ENCODE peak calls at places on chromosomes 4 and X, in ten cellular contexts. One of them, this sample, is unnamed.

GRCh38 chr4:47031011-47031678 is at the start of gene GABRB1:
- DNase-seq in fibroblast of lung: peak; percentile 70
- DNase-seq in esophagus squamous epithelium: no peak
- DNase-seq in cardiac muscle cell: peak; percentile 55
- DNase-seq in thoracic aorta: no peak
- DNase-seq in Caco-2: peak; percentile 59
- DNase-seq in psoas muscle: peak; percentile 55
- DNase-seq in HL-60: no peak
- DNase-seq in suprapubic skin: no peak
- DNase-seq in body of pancreas: peak; percentile 71
- DNase-seq in this sample: peak; percentile 58

GRCh38 chr4:182749768-182750167 is 167.4 kb downstream of the DCTD start:
- DNase-seq in fibroblast of lung: no peak
- DNase-seq in esophagus squamous epithelium: no peak
- DNase-seq in cardiac muscle cell: no peak
- DNase-seq in thoracic aorta: no peak
- DNase-seq in Caco-2: no peak
- DNase-seq in psoas muscle: no peak
- DNase-seq in HL-60: no peak
- DNase-seq in suprapubic skin: no peak
- DNase-seq in body of pancreas: no peak
- DNase-seq in this sample: no peak

GRCh38 chrX:2498781-2499302 is 1.9 kb downstream of the DHRSX start:
- DNase-seq in fibroblast of lung: peak; percentile 47
- DNase-seq in esophagus squamous epithelium: no peak
- DNase-seq in cardiac muscle cell: peak; percentile 40
- DNase-seq in thoracic aorta: no peak
- DNase-seq in Caco-2: peak; percentile 50
- DNase-seq in psoas muscle: no peak
- DNase-seq in HL-60: no peak
- DNase-seq in suprapubic skin: no peak
- DNase-seq in body of pancreas: no peak
- DNase-seq in this sample: peak; percentile 41

GRCh38 chr4:87950516-87950915 is 25.0 kb upstream of the SPP1 start:
- DNase-seq in fibroblast of lung: no peak
- DNase-seq in esophagus squamous epithelium: no peak
- DNase-seq in cardiac muscle cell: no peak
- DNase-seq in thoracic aorta: no peak
- DNase-seq in Caco-2: no peak
- DNase-seq in psoas muscle: no peak
- DNase-seq in HL-60: no peak
- DNase-seq in suprapubic skin: no peak
- DNase-seq in body of pancreas: no peak
- DNase-seq in this sample: no peak

GRCh38 chr4:108849611-108850406 is 87.0 kb upstream of the ETNPPL start:
- DNase-seq in fibroblast of lung: peak; percentile 77
- DNase-seq in esophagus squamous epithelium: no peak
- DNase-seq in cardiac muscle cell: peak; percentile 37
- DNase-seq in thoracic aorta: no peak
- DNase-seq in Caco-2: no peak
- DNase-seq in psoas muscle: no peak
- DNase-seq in HL-60: no peak
- DNase-seq in suprapubic skin: no peak
- DNase-seq in body of pancreas: no peak
- DNase-seq in this sample: no peak

GRCh38 chr4:107490116-107490515 is 229.9 kb downstream of the PAPSS1 start:
- DNase-seq in fibroblast of lung: no peak
- DNase-seq in esophagus squamous epithelium: no peak
- DNase-seq in cardiac muscle cell: no peak
- DNase-seq in thoracic aorta: no peak
- DNase-seq in Caco-2: no peak
- DNase-seq in psoas muscle: no peak
- DNase-seq in HL-60: no peak
- DNase-seq in suprapubic skin: no peak
- DNase-seq in body of pancreas: no peak
- DNase-seq in this sample: no peak

GRCh38 chrX:145886469-145886868 is 68.8 kb downstream of the SLITRK2 start:
- DNase-seq in fibroblast of lung: no peak
- DNase-seq in esophagus squamous epithelium: no peak
- DNase-seq in cardiac muscle cell: no peak
- DNase-seq in thoracic aorta: no peak
- DNase-seq in Caco-2: no peak
- DNase-seq in psoas muscle: no peak
- DNase-seq in HL-60: no peak
- DNase-seq in suprapubic skin: no peak
- DNase-seq in body of pancreas: no peak
- DNase-seq in this sample: no peak

GRCh38 chr4:87030606-87031441 is 96.0 kb downstream of the AFF1 start:
- DNase-seq in fibroblast of lung: peak; percentile 46
- DNase-seq in esophagus squamous epithelium: no peak
- DNase-seq in cardiac muscle cell: peak; percentile 70
- DNase-seq in thoracic aorta: no peak
- DNase-seq in Caco-2: no peak
- DNase-seq in psoas muscle: no peak
- DNase-seq in HL-60: no peak
- DNase-seq in suprapubic skin: no peak
- DNase-seq in body of pancreas: no peak
- DNase-seq in this sample: no peak

GRCh38 chrX:72052415-72053090 is 79.2 kb downstream of the RTL5 start:
- DNase-seq in fibroblast of lung: no peak
- DNase-seq in esophagus squamous epithelium: no peak
- DNase-seq in cardiac muscle cell: peak; percentile 18
- DNase-seq in thoracic aorta: no peak
- DNase-seq in Caco-2: no peak
- DNase-seq in psoas muscle: no peak
- DNase-seq in HL-60: no peak
- DNase-seq in suprapubic skin: no peak
- DNase-seq in body of pancreas: no peak
- DNase-seq in this sample: no peak

GRCh38 chr4:121913667-121914066 is 38.2 kb downstream of the TRPC3 start:
- DNase-seq in fibroblast of lung: peak; percentile 5
- DNase-seq in esophagus squamous epithelium: no peak
- DNase-seq in cardiac muscle cell: no peak
- DNase-seq in thoracic aorta: no peak
- DNase-seq in Caco-2: no peak
- DNase-seq in psoas muscle: no peak
- DNase-seq in HL-60: no peak
- DNase-seq in suprapubic skin: no peak
- DNase-seq in body of pancreas: no peak
- DNase-seq in this sample: no peak

GRCh38 chrX:140712413-140713173 is 3.0 kb downstream of the LINC00632 start:
- DNase-seq in fibroblast of lung: peak; percentile 89
- DNase-seq in esophagus squamous epithelium: no peak
- DNase-seq in cardiac muscle cell: peak; percentile 79
- DNase-seq in thoracic aorta: peak; percentile 3
- DNase-seq in Caco-2: peak; percentile 26
- DNase-seq in psoas muscle: peak; percentile 62
- DNase-seq in HL-60: no peak
- DNase-seq in suprapubic skin: peak; percentile 76
- DNase-seq in body of pancreas: peak; percentile 49
- DNase-seq in this sample: peak; percentile 66

GRCh38 chrX:12446342-12447075 is 308.2 kb downstream of the FRMPD4 start:
- DNase-seq in fibroblast of lung: peak; percentile 65
- DNase-seq in esophagus squamous epithelium: no peak
- DNase-seq in cardiac muscle cell: peak; percentile 74
- DNase-seq in thoracic aorta: no peak
- DNase-seq in Caco-2: no peak
- DNase-seq in psoas muscle: no peak
- DNase-seq in HL-60: no peak
- DNase-seq in suprapubic skin: no peak
- DNase-seq in body of pancreas: no peak
- DNase-seq in this sample: no peak

GRCh38 chrX:14065800-14066199 is 36.1 kb upstream of the GEMIN8 start:
- DNase-seq in fibroblast of lung: no peak
- DNase-seq in esophagus squamous epithelium: no peak
- DNase-seq in cardiac muscle cell: no peak
- DNase-seq in thoracic aorta: no peak
- DNase-seq in Caco-2: no peak
- DNase-seq in psoas muscle: no peak
- DNase-seq in HL-60: no peak
- DNase-seq in suprapubic skin: no peak
- DNase-seq in body of pancreas: no peak
- DNase-seq in this sample: no peak
- H3K27me3 ChIP-seq in fibroblast of lung: no peaks in the 10 kb centered on the region
- H3K27me3 ChIP-seq in esophagus squamous epithelium: no peaks in the 10 kb centered on the region
- H3K27me3 ChIP-seq in cardiac muscle cell: no peaks in the 10 kb centered on the region
- H3K27me3 ChIP-seq in thoracic aorta: no peaks in the 10 kb centered on the region
- H3K27me3 ChIP-seq in Caco-2: no peaks in the 10 kb centered on the region
- H3K27me3 ChIP-seq in psoas muscle: no peaks in the 10 kb centered on the region
- H3K27me3 ChIP-seq in HL-60: no peaks in the 10 kb centered on the region
- H3K27me3 ChIP-seq in suprapubic skin: no peaks in the 10 kb centered on the region
- H3K27me3 ChIP-seq in body of pancreas: no peaks in the 10 kb centered on the region
- H3K27me3 ChIP-seq in this sample: no peaks in the 10 kb centered on the region

DNA sequence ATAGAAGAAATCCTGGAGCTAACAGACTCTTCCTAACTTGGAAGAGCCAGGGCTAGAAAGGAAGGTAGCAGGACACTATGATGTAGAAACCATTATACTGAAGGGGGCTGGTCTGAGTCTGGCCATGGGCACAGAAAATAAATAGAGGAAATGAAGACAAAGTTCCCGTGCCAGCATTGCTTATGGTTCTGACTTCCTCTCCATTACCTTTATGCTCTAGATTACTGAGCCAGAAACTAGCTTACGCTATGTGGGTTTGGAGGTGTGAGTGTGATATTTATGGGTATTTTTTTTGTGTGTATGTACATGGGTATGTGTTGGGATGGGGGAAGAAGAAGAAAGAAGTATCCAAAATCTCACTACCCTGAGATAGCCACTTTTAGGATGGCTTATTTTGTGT is 148.3 kb downstream of the GLUD2 start:
- DNase-seq in fibroblast of lung: no peak
- DNase-seq in esophagus squamous epithelium: no peak
- DNase-seq in cardiac muscle cell: no peak
- DNase-seq in thoracic aorta: no peak
- DNase-seq in Caco-2: no peak
- DNase-seq in psoas muscle: no peak
- DNase-seq in HL-60: no peak
- DNase-seq in suprapubic skin: no peak
- DNase-seq in body of pancreas: no peak
- DNase-seq in this sample: no peak
- H3K4me3 ChIP-seq in fibroblast of lung: no peak overlapping the region
- H3K4me3 ChIP-seq in esophagus squamous epithelium: no peak overlapping the region
- H3K4me3 ChIP-seq in cardiac muscle cell: no peak overlapping the region
- H3K4me3 ChIP-seq in thoracic aorta: no peak overlapping the region
- H3K4me3 ChIP-seq in Caco-2: no peak overlapping the region
- H3K4me3 ChIP-seq in psoas muscle: no peak overlapping the region
- H3K4me3 ChIP-seq in HL-60: no peak overlapping the region
- H3K4me3 ChIP-seq in suprapubic skin: no peak overlapping the region
- H3K4me3 ChIP-seq in body of pancreas: no peak overlapping the region
- H3K4me3 ChIP-seq in this sample: no peak overlapping the region

DNA sequence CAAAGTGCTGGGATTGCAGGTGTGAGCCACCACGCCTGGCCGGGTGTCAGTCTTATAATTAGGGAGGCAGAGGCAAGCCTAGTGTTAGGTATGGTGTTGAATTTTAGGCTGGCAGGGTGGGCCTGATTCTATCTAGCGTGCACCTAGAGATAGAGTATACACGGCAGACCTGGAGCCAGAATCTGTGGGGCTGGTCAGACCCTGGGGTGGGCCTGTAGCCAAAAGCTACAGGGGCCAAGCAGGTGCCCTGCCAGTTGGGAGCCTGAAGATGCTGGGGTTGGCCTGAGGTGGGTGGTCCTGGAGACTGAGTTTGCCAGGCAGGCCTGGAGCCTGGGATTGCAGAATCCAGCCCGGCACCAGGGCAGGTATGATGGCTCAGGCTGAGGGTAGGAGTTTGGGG is 1580.3 kb downstream of the ARAP2 start:
- DNase-seq in fibroblast of lung: no peak
- DNase-seq in esophagus squamous epithelium: no peak
- DNase-seq in cardiac muscle cell: no peak
- DNase-seq in thoracic aorta: no peak
- DNase-seq in Caco-2: no peak
- DNase-seq in psoas muscle: no peak
- DNase-seq in HL-60: no peak
- DNase-seq in suprapubic skin: no peak
- DNase-seq in body of pancreas: no peak
- DNase-seq in this sample: no peak
- H3K27me3 ChIP-seq in fibroblast of lung: no peaks in the 10 kb centered on the region
- H3K27me3 ChIP-seq in esophagus squamous epithelium: no peaks in the 10 kb centered on the region
- H3K27me3 ChIP-seq in cardiac muscle cell: no peaks in the 10 kb centered on the region
- H3K27me3 ChIP-seq in thoracic aorta: no peaks in the 10 kb centered on the region
- H3K27me3 ChIP-seq in Caco-2: no peaks in the 10 kb centered on the region
- H3K27me3 ChIP-seq in psoas muscle: no peaks in the 10 kb centered on the region
- H3K27me3 ChIP-seq in HL-60: no peaks in the 10 kb centered on the region
- H3K27me3 ChIP-seq in suprapubic skin: no peaks in the 10 kb centered on the region
- H3K27me3 ChIP-seq in body of pancreas: no peaks in the 10 kb centered on the region
- H3K27me3 ChIP-seq in this sample: no peaks in the 10 kb centered on the region

GRCh38 chrX:43974736-43975135 is 1.5 kb upstream of the NDP start:
- DNase-seq in fibroblast of lung: no peak
- DNase-seq in esophagus squamous epithelium: no peak
- DNase-seq in cardiac muscle cell: no peak
- DNase-seq in thoracic aorta: no peak
- DNase-seq in Caco-2: no peak
- DNase-seq in psoas muscle: no peak
- DNase-seq in HL-60: no peak
- DNase-seq in suprapubic skin: no peak
- DNase-seq in body of pancreas: no peak
- DNase-seq in this sample: no peak

GRCh38 chrX:43975747-43976146 is 2.6 kb upstream of the NDP start:
- DNase-seq in fibroblast of lung: no peak
- DNase-seq in esophagus squamous epithelium: no peak
- DNase-seq in cardiac muscle cell: no peak
- DNase-seq in thoracic aorta: no peak
- DNase-seq in Caco-2: no peak
- DNase-seq in psoas muscle: no peak
- DNase-seq in HL-60: no peak
- DNase-seq in suprapubic skin: no peak
- DNase-seq in body of pancreas: no peak
- DNase-seq in this sample: no peak

GRCh38 chrX:43971966-43972961 is 926 bp downstream of the NDP start:
- DNase-seq in fibroblast of lung: peak; percentile 44
- DNase-seq in esophagus squamous epithelium: no peak
- DNase-seq in cardiac muscle cell: no peak
- DNase-seq in thoracic aorta: no peak
- DNase-seq in Caco-2: no peak
- DNase-seq in psoas muscle: no peak
- DNase-seq in HL-60: no peak
- DNase-seq in suprapubic skin: no peak
- DNase-seq in body of pancreas: no peak
- DNase-seq in this sample: no peak

GRCh38 chrX:43974076-43974475 is 886 bp upstream of the NDP start:
- DNase-seq in fibroblast of lung: no peak
- DNase-seq in esophagus squamous epithelium: no peak
- DNase-seq in cardiac muscle cell: no peak
- DNase-seq in thoracic aorta: no peak
- DNase-seq in Caco-2: no peak
- DNase-seq in psoas muscle: no peak
- DNase-seq in HL-60: no peak
- DNase-seq in suprapubic skin: no peak
- DNase-seq in body of pancreas: no peak
- DNase-seq in this sample: no peak

DNA sequence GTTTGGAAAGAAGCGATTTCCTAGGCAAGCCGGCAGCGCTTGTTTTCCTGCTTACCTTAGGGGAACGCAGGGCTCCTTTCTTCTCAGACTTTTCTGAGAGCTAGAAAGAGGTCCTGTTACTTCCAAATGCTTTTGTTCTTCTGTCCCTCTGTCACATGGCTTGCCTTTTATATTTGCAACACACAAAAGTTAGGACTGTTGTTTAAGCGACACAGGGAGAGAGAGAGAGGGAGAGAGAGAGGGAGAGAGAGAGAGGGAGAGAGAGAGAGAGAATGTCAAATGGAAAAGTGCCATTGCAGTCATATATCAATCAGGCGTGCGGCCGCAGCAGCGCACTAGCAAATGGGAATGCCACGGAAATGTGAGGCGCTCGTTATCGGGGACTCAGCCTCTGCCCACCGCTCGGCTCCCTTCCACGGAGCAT is at the start of gene NDP:
- DNase-seq in fibroblast of lung: peak; percentile 28
- DNase-seq in esophagus squamous epithelium: no peak
- DNase-seq in cardiac muscle cell: no peak
- DNase-seq in thoracic aorta: no peak
- DNase-seq in Caco-2: no peak
- DNase-seq in psoas muscle: no peak
- DNase-seq in HL-60: no peak
- DNase-seq in suprapubic skin: no peak
- DNase-seq in body of pancreas: no peak
- DNase-seq in this sample: no peak
- H3K4me3 ChIP-seq in fibroblast of lung: peak within 1 kb of the TSS; percentile 57
- H3K4me3 ChIP-seq in esophagus squamous epithelium: no peak within 1 kb of the TSS
- H3K4me3 ChIP-seq in cardiac muscle cell: peak within 1 kb of the TSS; percentile 11
- H3K4me3 ChIP-seq in thoracic aorta: peak within 1 kb of the TSS; percentile 64
- H3K4me3 ChIP-seq in Caco-2: peak within 1 kb of the TSS; percentile 25
- H3K4me3 ChIP-seq in psoas muscle: peak within 1 kb of the TSS; percentile 53
- H3K4me3 ChIP-seq in HL-60: no peak within 1 kb of the TSS
- H3K4me3 ChIP-seq in suprapubic skin: peak within 1 kb of the TSS; percentile 41
- H3K4me3 ChIP-seq in body of pancreas: no peak within 1 kb of the TSS
- H3K4me3 ChIP-seq in this sample: peak within 1 kb of the TSS; percentile 19